ENCODE peak calls at places on chromosome 9, in four cellular contexts. N is pancreas, O is PC-3, T is body of pancreas. H is an unnamed sample. For H3K4me1, the result is how much of the 10 kb centered on the place peaks cover.

GRCh38 chr9:132776891-132777290 is 101.2 kb downstream of the AK8 start:
- DNase-seq in N (no peak), O (no peak), T (no peak), H (no peak)

GRCh38 chr9:113807173-113808061 is 68.7 kb upstream of the ZNF618 start:
- DNase-seq in N (no peak), O (peak), T (peak), H (peak)

GRCh38 chr9:95206143-95206542 is 111.4 kb downstream of the FANCC start:
- DNase-seq in N (no peak), O (no peak), T (no peak), H (peak)

GRCh38 chr9:117153021-117153420 is 261.8 kb downstream of the ASTN2 start:
- DNase-seq in N (no peak), O (peak), T (no peak), H (no peak)

GRCh38 chr9:1612886-1613285 is 402.3 kb upstream of the SMARCA2 start:
- DNase-seq in N (no peak), O (no peak), T (no peak), H (no peak)

GRCh38 chr9:97387504-97387886 is 24.4 kb upstream of the TDRD7 start:
- DNase-seq in N (no peak), O (no peak), T (no peak), H (no peak)

GRCh38 chr9:111178361-111179043 is 140.2 kb upstream of the LPAR1 start:
- DNase-seq in N (no peak), O (no peak), T (no peak), H (no peak)

GRCh38 chr9:37745970-37746369 is 7.6 kb upstream of the TRMT10B start:
- DNase-seq in N (no peak), O (no peak), T (no peak), H (no peak)

GRCh38 chr9:82894961-82895902 is 167.7 kb downstream of the RASEF start:
- DNase-seq in N (no peak), O (no peak), T (no peak), H (no peak)

GRCh38 chr9:135504262-135505229 is 4.1 kb downstream of the MRPS2 start:
- DNase-seq in N (peak), O (peak), T (peak), H (peak)

GRCh38 chr9:73565833-73566465 is 414.3 kb downstream of the ANXA1 start:
- DNase-seq in N (no peak), O (peak), T (no peak), H (peak)

GRCh38 chr9:1238407-1238806 is 188.2 kb downstream of the DMRT2 start:
- DNase-seq in N (no peak), O (no peak), T (no peak), H (no peak)

GRCh38 chr9:87958591-87958990 is 15.7 kb downstream of the CDK20 start:
- DNase-seq in N (no peak), O (no peak), T (no peak), H (no peak)
- H3K4me1 ChIP-seq in N (under half), O (under half), T (under half), H (under half)

GRCh38 chr9:21434202-21435014 is 5.8 kb upstream of the IFNA1 start:
- DNase-seq in N (no peak), O (peak), T (peak), H (peak)
- TF ChIP-seq CTCF in N (peak), O (peak), T (peak), H (peak)

GRCh38 chr9:126534431-126535186 is 79.1 kb upstream of the LMX1B start:
- DNase-seq in N (no peak), O (no peak), T (no peak), H (no peak)
- H3K4me1 ChIP-seq in N (under half), O (under half), T (under half), H (under half)

DNA sequence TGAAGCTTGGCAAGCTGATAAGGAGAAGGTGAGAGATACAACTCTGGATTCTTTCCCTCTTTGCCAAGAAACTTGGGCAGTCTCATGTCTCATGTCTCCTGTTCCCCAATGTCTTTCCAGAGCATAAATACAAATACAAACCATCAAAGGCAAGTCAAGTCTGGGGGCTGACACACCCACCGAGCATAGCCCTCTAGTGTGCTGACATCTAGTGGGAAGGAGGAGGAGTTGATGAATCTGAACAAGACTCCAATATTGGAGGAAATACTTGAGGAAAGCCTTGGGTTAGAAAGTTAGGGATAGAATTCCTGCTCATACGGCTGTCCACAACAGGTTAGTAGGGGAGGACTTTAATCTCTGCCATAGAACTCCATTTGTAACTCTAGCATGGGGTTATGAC is 8.6 kb downstream of the MLANA start:
- DNase-seq in N (no peak), O (peak), T (no peak), H (no peak)
- TF ChIP-seq CTCF in N (no peak), O (peak), T (no peak), H (peak)

GRCh38 chr9:84154320-84154719 is 173.7 kb downstream of the RMI1 start:
- DNase-seq in N (no peak), O (no peak), T (no peak), H (no peak)
- H3K4me1 ChIP-seq in N (under half), O (under half), T (under half), H (under half)

GRCh38 chr9:9061599-9061998 is 1262.0 kb upstream of the DMAC1 start:
- DNase-seq in N (no peak), O (no peak), T (no peak), H (no peak)
- TF ChIP-seq CTCF in N (no peak), O (no peak), T (no peak), H (no peak)

H was measured in cardiac muscle cell.